ENCODE peak calls at places on chromosomes 3 and 15, in seven cellular contexts. One of them, this sample, is unnamed.

GRCh38 chr3:56839784-56840724 is 38.3 kb upstream of the ARHGEF3 start:
- DNase-seq in right lobe of liver: no peak
- DNase-seq in stimulated activated CD4-positive, alpha-beta T cell treated with anti-CD3 and anti-CD28 coated beads, Interleukin-4, amount 100 ng/mL, for 24 hours: no peak
- DNase-seq in naive B cell: no peak
- DNase-seq in NCI-H1105: no peak
- DNase-seq in upper lobe of right lung: no peak
- DNase-seq in Ammon's horn: no peak
- DNase-seq in this sample: no peak

GRCh38 chr3:31249555-31249954 is 283.2 kb upstream of the STT3B start:
- DNase-seq in right lobe of liver: no peak
- DNase-seq in stimulated activated CD4-positive, alpha-beta T cell treated with anti-CD3 and anti-CD28 coated beads, Interleukin-4, amount 100 ng/mL, for 24 hours: no peak
- DNase-seq in naive B cell: no peak
- DNase-seq in NCI-H1105: no peak
- DNase-seq in upper lobe of right lung: no peak
- DNase-seq in Ammon's horn: no peak
- DNase-seq in this sample: no peak

GRCh38 chr15:20348900-20349773 is 192.5 kb downstream of the GOLGA6L6 start:
- DNase-seq in right lobe of liver: no peak
- DNase-seq in stimulated activated CD4-positive, alpha-beta T cell treated with anti-CD3 and anti-CD28 coated beads, Interleukin-4, amount 100 ng/mL, for 24 hours: peak
- DNase-seq in naive B cell: no peak
- DNase-seq in NCI-H1105: no peak
- DNase-seq in upper lobe of right lung: peak
- DNase-seq in Ammon's horn: peak
- DNase-seq in this sample: no peak

GRCh38 chr15:91915576-91915975 is 62.1 kb downstream of the SLCO3A1 start:
- DNase-seq in right lobe of liver: no peak
- DNase-seq in stimulated activated CD4-positive, alpha-beta T cell treated with anti-CD3 and anti-CD28 coated beads, Interleukin-4, amount 100 ng/mL, for 24 hours: no peak
- DNase-seq in naive B cell: no peak
- DNase-seq in NCI-H1105: peak
- DNase-seq in upper lobe of right lung: no peak
- DNase-seq in Ammon's horn: no peak
- DNase-seq in this sample: no peak

GRCh38 chr3:183074881-183075280 is 24.4 kb downstream of the MCCC1 start:
- DNase-seq in right lobe of liver: no peak
- DNase-seq in stimulated activated CD4-positive, alpha-beta T cell treated with anti-CD3 and anti-CD28 coated beads, Interleukin-4, amount 100 ng/mL, for 24 hours: no peak
- DNase-seq in naive B cell: no peak
- DNase-seq in NCI-H1105: no peak
- DNase-seq in upper lobe of right lung: no peak
- DNase-seq in Ammon's horn: no peak
- DNase-seq in this sample: no peak

GRCh38 chr3:159892171-159892791 is 96.4 kb upstream of the IL12A start:
- DNase-seq in right lobe of liver: no peak
- DNase-seq in stimulated activated CD4-positive, alpha-beta T cell treated with anti-CD3 and anti-CD28 coated beads, Interleukin-4, amount 100 ng/mL, for 24 hours: no peak
- DNase-seq in naive B cell: no peak
- DNase-seq in NCI-H1105: no peak
- DNase-seq in upper lobe of right lung: no peak
- DNase-seq in Ammon's horn: peak
- DNase-seq in this sample: no peak

GRCh38 chr3:11914651-11915050 is 68.0 kb upstream of the TAMM41 start:
- DNase-seq in right lobe of liver: no peak
- DNase-seq in stimulated activated CD4-positive, alpha-beta T cell treated with anti-CD3 and anti-CD28 coated beads, Interleukin-4, amount 100 ng/mL, for 24 hours: no peak
- DNase-seq in naive B cell: no peak
- DNase-seq in NCI-H1105: no peak
- DNase-seq in upper lobe of right lung: peak
- DNase-seq in Ammon's horn: no peak
- DNase-seq in this sample: no peak

GRCh38 chr15:43828061-43828657 is 1.4 kb downstream of the WDR76 start:
- DNase-seq in right lobe of liver: no peak
- DNase-seq in stimulated activated CD4-positive, alpha-beta T cell treated with anti-CD3 and anti-CD28 coated beads, Interleukin-4, amount 100 ng/mL, for 24 hours: peak
- DNase-seq in naive B cell: no peak
- DNase-seq in NCI-H1105: no peak
- DNase-seq in upper lobe of right lung: no peak
- DNase-seq in Ammon's horn: no peak
- DNase-seq in this sample: no peak

GRCh38 chr15:63595688-63596087 is 1.5 kb upstream of the FBXL22 start:
- DNase-seq in right lobe of liver: no peak
- DNase-seq in stimulated activated CD4-positive, alpha-beta T cell treated with anti-CD3 and anti-CD28 coated beads, Interleukin-4, amount 100 ng/mL, for 24 hours: no peak
- DNase-seq in naive B cell: no peak
- DNase-seq in NCI-H1105: no peak
- DNase-seq in upper lobe of right lung: no peak
- DNase-seq in Ammon's horn: no peak
- DNase-seq in this sample: no peak

GRCh38 chr15:32676095-32676643 is 34.7 kb downstream of the SCG5 start:
- DNase-seq in right lobe of liver: no peak
- DNase-seq in stimulated activated CD4-positive, alpha-beta T cell treated with anti-CD3 and anti-CD28 coated beads, Interleukin-4, amount 100 ng/mL, for 24 hours: no peak
- DNase-seq in naive B cell: no peak
- DNase-seq in NCI-H1105: no peak
- DNase-seq in upper lobe of right lung: no peak
- DNase-seq in Ammon's horn: no peak
- DNase-seq in this sample: no peak

GRCh38 chr3:184380210-184380626 is 364 bp downstream of the CHRD start:
- DNase-seq in right lobe of liver: peak
- DNase-seq in stimulated activated CD4-positive, alpha-beta T cell treated with anti-CD3 and anti-CD28 coated beads, Interleukin-4, amount 100 ng/mL, for 24 hours: no peak
- DNase-seq in naive B cell: no peak
- DNase-seq in NCI-H1105: no peak
- DNase-seq in upper lobe of right lung: peak
- DNase-seq in Ammon's horn: peak
- DNase-seq in this sample: peak

GRCh38 chr3:50382271-50382670 is 22.9 kb upstream of the TMEM115 start:
- DNase-seq in right lobe of liver: no peak
- DNase-seq in stimulated activated CD4-positive, alpha-beta T cell treated with anti-CD3 and anti-CD28 coated beads, Interleukin-4, amount 100 ng/mL, for 24 hours: no peak
- DNase-seq in naive B cell: no peak
- DNase-seq in NCI-H1105: no peak
- DNase-seq in upper lobe of right lung: no peak
- DNase-seq in Ammon's horn: no peak
- DNase-seq in this sample: no peak

GRCh38 chr3:87761795-87762194 is 297.0 kb downstream of the CGGBP1 start:
- DNase-seq in right lobe of liver: no peak
- DNase-seq in stimulated activated CD4-positive, alpha-beta T cell treated with anti-CD3 and anti-CD28 coated beads, Interleukin-4, amount 100 ng/mL, for 24 hours: no peak
- DNase-seq in naive B cell: no peak
- DNase-seq in NCI-H1105: no peak
- DNase-seq in upper lobe of right lung: no peak
- DNase-seq in Ammon's horn: no peak
- DNase-seq in this sample: no peak

GRCh38 chr15:59622289-59622688 is 10.7 kb downstream of the GCNT3 start:
- DNase-seq in right lobe of liver: no peak
- DNase-seq in stimulated activated CD4-positive, alpha-beta T cell treated with anti-CD3 and anti-CD28 coated beads, Interleukin-4, amount 100 ng/mL, for 24 hours: peak
- DNase-seq in naive B cell: peak
- DNase-seq in NCI-H1105: no peak
- DNase-seq in upper lobe of right lung: no peak
- DNase-seq in Ammon's horn: no peak
- DNase-seq in this sample: peak

GRCh38 chr3:197001972-197002700 is 27.5 kb downstream of the MELTF start:
- DNase-seq in right lobe of liver: peak
- DNase-seq in stimulated activated CD4-positive, alpha-beta T cell treated with anti-CD3 and anti-CD28 coated beads, Interleukin-4, amount 100 ng/mL, for 24 hours: no peak
- DNase-seq in naive B cell: no peak
- DNase-seq in NCI-H1105: no peak
- DNase-seq in upper lobe of right lung: peak
- DNase-seq in Ammon's horn: peak
- DNase-seq in this sample: no peak

GRCh38 chr15:48975713-48976419 is 12.1 kb upstream of the SHC4 start:
- DNase-seq in right lobe of liver: peak
- DNase-seq in stimulated activated CD4-positive, alpha-beta T cell treated with anti-CD3 and anti-CD28 coated beads, Interleukin-4, amount 100 ng/mL, for 24 hours: peak
- DNase-seq in naive B cell: peak
- DNase-seq in NCI-H1105: peak
- DNase-seq in upper lobe of right lung: peak
- DNase-seq in Ammon's horn: peak
- DNase-seq in this sample: peak

GRCh38 chr3:186105543-186105942 is 3.3 kb downstream of the ETV5 start:
- DNase-seq in right lobe of liver: no peak
- DNase-seq in stimulated activated CD4-positive, alpha-beta T cell treated with anti-CD3 and anti-CD28 coated beads, Interleukin-4, amount 100 ng/mL, for 24 hours: no peak
- DNase-seq in naive B cell: peak
- DNase-seq in NCI-H1105: no peak
- DNase-seq in upper lobe of right lung: no peak
- DNase-seq in Ammon's horn: peak
- DNase-seq in this sample: no peak

GRCh38 chr15:45186771-45187577 is 792 bp downstream of the SHF start:
- DNase-seq in right lobe of liver: peak
- DNase-seq in stimulated activated CD4-positive, alpha-beta T cell treated with anti-CD3 and anti-CD28 coated beads, Interleukin-4, amount 100 ng/mL, for 24 hours: no peak
- DNase-seq in naive B cell: no peak
- DNase-seq in NCI-H1105: no peak
- DNase-seq in upper lobe of right lung: no peak
- DNase-seq in Ammon's horn: no peak
- DNase-seq in this sample: no peak

GRCh38 chr3:52851348-52851747 is 16.5 kb upstream of the MUSTN1 start:
- DNase-seq in right lobe of liver: peak
- DNase-seq in stimulated activated CD4-positive, alpha-beta T cell treated with anti-CD3 and anti-CD28 coated beads, Interleukin-4, amount 100 ng/mL, for 24 hours: peak
- DNase-seq in naive B cell: peak
- DNase-seq in NCI-H1105: peak
- DNase-seq in upper lobe of right lung: no peak
- DNase-seq in Ammon's horn: peak
- DNase-seq in this sample: peak

GRCh38 chr3:57682284-57682683 is 10.6 kb downstream of the DENND6A start:
- DNase-seq in right lobe of liver: no peak
- DNase-seq in stimulated activated CD4-positive, alpha-beta T cell treated with anti-CD3 and anti-CD28 coated beads, Interleukin-4, amount 100 ng/mL, for 24 hours: no peak
- DNase-seq in naive B cell: no peak
- DNase-seq in NCI-H1105: no peak
- DNase-seq in upper lobe of right lung: no peak
- DNase-seq in Ammon's horn: no peak
- DNase-seq in this sample: no peak

GRCh38 chr15:68677996-68678395 is 99.2 kb downstream of the CORO2B start:
- DNase-seq in right lobe of liver: peak
- DNase-seq in stimulated activated CD4-positive, alpha-beta T cell treated with anti-CD3 and anti-CD28 coated beads, Interleukin-4, amount 100 ng/mL, for 24 hours: no peak
- DNase-seq in naive B cell: no peak
- DNase-seq in NCI-H1105: no peak
- DNase-seq in upper lobe of right lung: no peak
- DNase-seq in Ammon's horn: no peak
- DNase-seq in this sample: no peak

GRCh38 chr3:67947808-67948508 is 293.5 kb upstream of the SUCLG2 start:
- DNase-seq in right lobe of liver: no peak
- DNase-seq in stimulated activated CD4-positive, alpha-beta T cell treated with anti-CD3 and anti-CD28 coated beads, Interleukin-4, amount 100 ng/mL, for 24 hours: peak
- DNase-seq in naive B cell: no peak
- DNase-seq in NCI-H1105: no peak
- DNase-seq in upper lobe of right lung: no peak
- DNase-seq in Ammon's horn: no peak
- DNase-seq in this sample: peak

GRCh38 chr3:140913728-140914127 is 27.9 kb upstream of the SLC25A36 start:
- DNase-seq in right lobe of liver: no peak
- DNase-seq in stimulated activated CD4-positive, alpha-beta T cell treated with anti-CD3 and anti-CD28 coated beads, Interleukin-4, amount 100 ng/mL, for 24 hours: no peak
- DNase-seq in naive B cell: no peak
- DNase-seq in NCI-H1105: no peak
- DNase-seq in upper lobe of right lung: no peak
- DNase-seq in Ammon's horn: no peak
- DNase-seq in this sample: no peak

GRCh38 chr15:26889298-26889898 is 22.5 kb downstream of the GABRA5 start:
- DNase-seq in right lobe of liver: peak
- DNase-seq in stimulated activated CD4-positive, alpha-beta T cell treated with anti-CD3 and anti-CD28 coated beads, Interleukin-4, amount 100 ng/mL, for 24 hours: peak
- DNase-seq in naive B cell: peak
- DNase-seq in NCI-H1105: peak
- DNase-seq in upper lobe of right lung: no peak
- DNase-seq in Ammon's horn: peak
- DNase-seq in this sample: peak

GRCh38 chr3:52364322-52364721 is 48.2 kb downstream of the DNAH1 start:
- DNase-seq in right lobe of liver: no peak
- DNase-seq in stimulated activated CD4-positive, alpha-beta T cell treated with anti-CD3 and anti-CD28 coated beads, Interleukin-4, amount 100 ng/mL, for 24 hours: no peak
- DNase-seq in naive B cell: no peak
- DNase-seq in NCI-H1105: no peak
- DNase-seq in upper lobe of right lung: no peak
- DNase-seq in Ammon's horn: no peak
- DNase-seq in this sample: no peak

GRCh38 chr3:171228228-171228627 is 201.7 kb upstream of the SLC2A2 start:
- DNase-seq in right lobe of liver: no peak
- DNase-seq in stimulated activated CD4-positive, alpha-beta T cell treated with anti-CD3 and anti-CD28 coated beads, Interleukin-4, amount 100 ng/mL, for 24 hours: no peak
- DNase-seq in naive B cell: no peak
- DNase-seq in NCI-H1105: no peak
- DNase-seq in upper lobe of right lung: no peak
- DNase-seq in Ammon's horn: no peak
- DNase-seq in this sample: no peak

GRCh38 chr3:43001094-43001553 is 22.0 kb downstream of the GASK1A start:
- DNase-seq in right lobe of liver: peak
- DNase-seq in stimulated activated CD4-positive, alpha-beta T cell treated with anti-CD3 and anti-CD28 coated beads, Interleukin-4, amount 100 ng/mL, for 24 hours: no peak
- DNase-seq in naive B cell: no peak
- DNase-seq in NCI-H1105: no peak
- DNase-seq in upper lobe of right lung: peak
- DNase-seq in Ammon's horn: peak
- DNase-seq in this sample: no peak

GRCh38 chr3:72892870-72893269 is 5.0 kb downstream of the GXYLT2 start:
- DNase-seq in right lobe of liver: no peak
- DNase-seq in stimulated activated CD4-positive, alpha-beta T cell treated with anti-CD3 and anti-CD28 coated beads, Interleukin-4, amount 100 ng/mL, for 24 hours: no peak
- DNase-seq in naive B cell: no peak
- DNase-seq in NCI-H1105: no peak
- DNase-seq in upper lobe of right lung: no peak
- DNase-seq in Ammon's horn: no peak
- DNase-seq in this sample: peak

GRCh38 chr15:69807752-69808151 is 290.0 kb downstream of the TLE3 start:
- DNase-seq in right lobe of liver: no peak
- DNase-seq in stimulated activated CD4-positive, alpha-beta T cell treated with anti-CD3 and anti-CD28 coated beads, Interleukin-4, amount 100 ng/mL, for 24 hours: no peak
- DNase-seq in naive B cell: no peak
- DNase-seq in NCI-H1105: no peak
- DNase-seq in upper lobe of right lung: no peak
- DNase-seq in Ammon's horn: no peak
- DNase-seq in this sample: no peak

GRCh38 chr3:177157492-177157891 is 39.8 kb downstream of the TBL1XR1 start:
- DNase-seq in right lobe of liver: no peak
- DNase-seq in stimulated activated CD4-positive, alpha-beta T cell treated with anti-CD3 and anti-CD28 coated beads, Interleukin-4, amount 100 ng/mL, for 24 hours: no peak
- DNase-seq in naive B cell: no peak
- DNase-seq in NCI-H1105: no peak
- DNase-seq in upper lobe of right lung: no peak
- DNase-seq in Ammon's horn: no peak
- DNase-seq in this sample: no peak

GRCh38 chr3:15097889-15098288 is 1.1 kb downstream of the RBSN start:
- DNase-seq in right lobe of liver: no peak
- DNase-seq in stimulated activated CD4-positive, alpha-beta T cell treated with anti-CD3 and anti-CD28 coated beads, Interleukin-4, amount 100 ng/mL, for 24 hours: peak
- DNase-seq in naive B cell: peak
- DNase-seq in NCI-H1105: no peak
- DNase-seq in upper lobe of right lung: no peak
- DNase-seq in Ammon's horn: no peak
- DNase-seq in this sample: no peak

GRCh38 chr3:137792633-137793271 is 28.6 kb downstream of the SOX14 start:
- DNase-seq in right lobe of liver: peak
- DNase-seq in stimulated activated CD4-positive, alpha-beta T cell treated with anti-CD3 and anti-CD28 coated beads, Interleukin-4, amount 100 ng/mL, for 24 hours: no peak
- DNase-seq in naive B cell: no peak
- DNase-seq in NCI-H1105: peak
- DNase-seq in upper lobe of right lung: no peak
- DNase-seq in Ammon's horn: peak
- DNase-seq in this sample: no peak

GRCh38 chr3:178392553-178392952 is 143.7 kb upstream of the KCNMB2 start:
- DNase-seq in right lobe of liver: no peak
- DNase-seq in stimulated activated CD4-positive, alpha-beta T cell treated with anti-CD3 and anti-CD28 coated beads, Interleukin-4, amount 100 ng/mL, for 24 hours: no peak
- DNase-seq in naive B cell: no peak
- DNase-seq in NCI-H1105: peak
- DNase-seq in upper lobe of right lung: no peak
- DNase-seq in Ammon's horn: peak
- DNase-seq in this sample: no peak

GRCh38 chr15:40825661-40826088 is 2.8 kb downstream of the PPP1R14D start:
- DNase-seq in right lobe of liver: no peak
- DNase-seq in stimulated activated CD4-positive, alpha-beta T cell treated with anti-CD3 and anti-CD28 coated beads, Interleukin-4, amount 100 ng/mL, for 24 hours: no peak
- DNase-seq in naive B cell: no peak
- DNase-seq in NCI-H1105: no peak
- DNase-seq in upper lobe of right lung: no peak
- DNase-seq in Ammon's horn: no peak
- DNase-seq in this sample: no peak

GRCh38 chr15:60583946-60584345 is 105.0 kb upstream of the ICE2 start:
- DNase-seq in right lobe of liver: no peak
- DNase-seq in stimulated activated CD4-positive, alpha-beta T cell treated with anti-CD3 and anti-CD28 coated beads, Interleukin-4, amount 100 ng/mL, for 24 hours: no peak
- DNase-seq in naive B cell: no peak
- DNase-seq in NCI-H1105: no peak
- DNase-seq in upper lobe of right lung: no peak
- DNase-seq in Ammon's horn: no peak
- DNase-seq in this sample: no peak

GRCh38 chr3:194485876-194486539 is 794 bp downstream of the ATP13A3 start:
- DNase-seq in right lobe of liver: peak
- DNase-seq in stimulated activated CD4-positive, alpha-beta T cell treated with anti-CD3 and anti-CD28 coated beads, Interleukin-4, amount 100 ng/mL, for 24 hours: peak
- DNase-seq in naive B cell: peak
- DNase-seq in NCI-H1105: no peak
- DNase-seq in upper lobe of right lung: peak
- DNase-seq in Ammon's horn: peak
- DNase-seq in this sample: no peak

GRCh38 chr3:12445523-12446240 is 38.6 kb upstream of the TSEN2 start:
- DNase-seq in right lobe of liver: no peak
- DNase-seq in stimulated activated CD4-positive, alpha-beta T cell treated with anti-CD3 and anti-CD28 coated beads, Interleukin-4, amount 100 ng/mL, for 24 hours: no peak
- DNase-seq in naive B cell: no peak
- DNase-seq in NCI-H1105: no peak
- DNase-seq in upper lobe of right lung: no peak
- DNase-seq in Ammon's horn: no peak
- DNase-seq in this sample: no peak

This sample was measured in NT2/D1.